ENCODE peak calls at places on chromosome 9, in five cellular contexts. Y is endothelial cell, P is mucosa of gallbladder, X is heart left ventricle, F is mesenchymal stem cell. O is an unnamed sample.

GRCh38 chr9:100222674-100223073 is 123.6 kb downstream of the INVS start:
- DNase-seq in P (no peak), Y (no peak), F (peak; percentile 57), X (no peak), O (peak; percentile 58)

GRCh38 chr9:135061441-135061840 is 26.0 kb upstream of the OLFM1 start:
- DNase-seq in X (no peak), F (no peak), Y (no peak), P (no peak), O (no peak)

GRCh38 chr9:6590772-6591384 is 54.7 kb downstream of the GLDC start:
- DNase-seq in Y (no peak), P (no peak), X (no peak), F (no peak), O (no peak)

GRCh38 chr9:109918359-109919163 is 138.6 kb downstream of the PALM2AKAP2 start:
- DNase-seq in F (peak; percentile 54), Y (no peak), X (no peak), P (no peak), O (peak; percentile 96)

GRCh38 chr9:22005700-22006605 is 3.2 kb downstream of the CDKN2B start:
- DNase-seq in Y (peak; percentile 19), X (no peak), P (no peak), F (peak; percentile 73), O (peak; percentile 28)

GRCh38 chr9:123262338-123262737 is 6.0 kb downstream of the STRBP start:
- DNase-seq in P (no peak), X (no peak), F (no peak), Y (no peak), O (no peak)

GRCh38 chr9:438066-438465 is 223.4 kb downstream of the DOCK8 start:
- DNase-seq in F (no peak), Y (no peak), P (no peak), X (no peak), O (no peak)

GRCh38 chr9:78835928-78836450 is 539.1 kb downstream of the PSAT1 start:
- DNase-seq in X (no peak), P (no peak), Y (no peak), F (no peak), O (no peak)

GRCh38 chr9:116490321-116490720 is 196.8 kb upstream of the TRIM32 start:
- DNase-seq in X (no peak), Y (no peak), F (peak; percentile 17), P (no peak), O (no peak)

GRCh38 chr9:37969130-37969529 is 65.2 kb upstream of the SLC25A51 start:
- DNase-seq in X (peak; percentile 70), F (no peak), Y (no peak), P (peak; percentile 91), O (no peak)

GRCh38 chr9:123642291-123643278 is 286.6 kb downstream of the CRB2 start:
- DNase-seq in F (no peak), X (peak; percentile 48), P (peak; percentile 21), Y (no peak), O (no peak)

GRCh38 chr9:3205421-3206095 is 320.2 kb downstream of the RFX3 start:
- DNase-seq in P (no peak), F (peak; percentile 11), X (no peak), Y (no peak), O (no peak)